ENCODE peak calls at places on chromosomes 6 and 20, in nine cellular contexts. B is substantia nigra; J is NCI-H2081; R is AG20443; Z is B cell; T is activated effector memory CD4-positive, alpha-beta T cell treated with Interleukin-2 at 50 U/mL for 16 hours; W is ascending aorta; D is AG08396; O is activated naive CD8-positive, alpha-beta T cell treated with anti-CD3 and anti-CD28 coated beads for 36 hours. F is an unnamed sample.
A peak's percentile ranks its signal among the peaks of the same experiment; 100 is the strongest.

GRCh38 chr6:26300828-26301227 is 64.2 kb upstream of the BTN3A2 start:
- DNase-seq in Z (no peak), W (no peak), D (no peak), J (no peak), O (peak; percentile 44), B (no peak), T (no peak), R (no peak), F (no peak)

GRCh38 chr20:5153612-5154542 is 27.1 kb downstream of the CDS2 start:
- DNase-seq in O (no peak), W (no peak), B (no peak), T (no peak), J (no peak), R (no peak), Z (no peak), D (no peak), F (no peak)

GRCh38 chr6:130537447-130537846 is 171.6 kb downstream of the TMEM200A start:
- DNase-seq in D (no peak), T (no peak), O (no peak), Z (no peak), W (no peak), R (no peak), J (no peak), B (no peak), F (no peak)

GRCh38 chr6:152048921-152049320 is 241.4 kb downstream of the ESR1 start:
- DNase-seq in D (no peak), T (no peak), B (no peak), J (no peak), W (no peak), R (no peak), Z (no peak), O (no peak), F (no peak)

GRCh38 chr6:46756469-46757205 is 9.9 kb downstream of the ANKRD66 start:
- DNase-seq in D (no peak), J (no peak), O (no peak), W (no peak), T (no peak), B (no peak), R (no peak), Z (no peak), F (no peak)

GRCh38 chr20:1646975-1647431 is 10.6 kb downstream of the SIRPG start:
- DNase-seq in D (no peak), T (no peak), W (no peak), J (no peak), B (no peak), Z (no peak), R (no peak), O (no peak), F (no peak)

GRCh38 chr6:21593927-21594421 is 423 bp downstream of the SOX4 start:
- DNase-seq in D (peak; percentile 52), R (peak; percentile 33), Z (peak; percentile 51), T (no peak), B (no peak), W (no peak), J (no peak), O (peak; percentile 4), F (no peak)

GRCh38 chr20:25030649-25031026 is 27.3 kb downstream of the ACSS1 start:
- DNase-seq in T (no peak), W (no peak), Z (no peak), J (no peak), B (no peak), D (no peak), O (no peak), R (no peak), F (no peak)

GRCh38 chr6:35260642-35261570 is 1.4 kb downstream of the ZNF76 start:
- DNase-seq in B (no peak), J (no peak), D (no peak), R (no peak), Z (no peak), W (no peak), O (no peak), T (no peak), F (no peak)

GRCh38 chr6:48110436-48111142 is 408 bp downstream of the PTCHD4 start:
- DNase-seq in Z (no peak), T (no peak), B (no peak), W (no peak), R (no peak), O (no peak), J (no peak), D (no peak), F (no peak)

GRCh38 chr6:16184129-16184528 is 54.3 kb upstream of the GMPR start:
- DNase-seq in J (no peak), B (no peak), R (peak; percentile 15), O (no peak), Z (peak; percentile 36), W (no peak), T (no peak), D (peak; percentile 40), F (no peak)

GRCh38 chr6:37826188-37826587 is 6.7 kb downstream of the ZFAND3 start:
- DNase-seq in T (no peak), W (no peak), B (no peak), R (peak; percentile 16), J (no peak), O (no peak), Z (no peak), D (no peak), F (no peak)

GRCh38 chr6:105764318-105764717 is 321.8 kb upstream of the PRDM1 start:
- DNase-seq in B (no peak), J (no peak), O (no peak), W (no peak), R (no peak), Z (no peak), D (no peak), T (no peak), F (no peak)

GRCh38 chr6:33827546-33828451 is 24.0 kb upstream of the MLN start:
- DNase-seq in W (no peak), D (no peak), R (no peak), O (no peak), Z (no peak), J (no peak), B (no peak), T (no peak), F (no peak)

GRCh38 chr6:122788663-122789062 is 395 bp upstream of the SMPDL3A start:
- DNase-seq in J (no peak), T (no peak), B (no peak), W (no peak), Z (no peak), O (no peak), R (no peak), D (no peak), F (no peak)

GRCh38 chr6:41780623-41781301 is at the start of gene PRICKLE4:
- DNase-seq in W (no peak), R (peak; percentile 60), O (no peak), J (no peak), T (no peak), B (no peak), Z (peak; percentile 21), D (peak; percentile 54), F (no peak)

GRCh38 chr20:64233725-64234124 is 21.8 kb upstream of the PCMTD2 start:
- DNase-seq in O (no peak), R (no peak), J (no peak), Z (no peak), T (no peak), D (no peak), W (no peak), B (no peak), F (no peak)

GRCh38 chr20:47298624-47299023 is 57.9 kb downstream of the ZMYND8 start:
- DNase-seq in O (no peak), D (no peak), W (no peak), J (no peak), T (no peak), R (no peak), Z (no peak), B (no peak), F (no peak)

GRCh38 chr6:31739639-31740396 is at the start of gene MSH5:
- DNase-seq in W (peak; percentile 96), B (peak; percentile 94), R (peak; percentile 98), Z (peak; percentile 95), J (peak; percentile 98), O (peak; percentile 97), T (peak; percentile 94), D (peak; percentile 98), F (peak; percentile 99)

GRCh38 chr6:52707963-52708680 is 37.2 kb downstream of the TMEM14A start:
- DNase-seq in B (no peak), O (no peak), J (no peak), Z (no peak), D (no peak), W (no peak), R (no peak), T (no peak), F (no peak)

GRCh38 chr6:39430968-39431523 is 108.5 kb upstream of the KCNK16 start:
- DNase-seq in J (no peak), T (no peak), B (peak; percentile 85), O (no peak), R (peak; percentile 69), W (no peak), Z (no peak), D (no peak), F (no peak)

GRCh38 chr6:15484115-15484514 is 178.7 kb downstream of the DTNBP1 start:
- DNase-seq in J (no peak), Z (no peak), D (no peak), W (no peak), R (no peak), O (no peak), T (no peak), B (no peak), F (no peak)

GRCh38 chr20:50848846-50849673 is 54.2 kb downstream of the BCAS4 start:
- DNase-seq in R (peak; percentile 35), B (no peak), D (no peak), O (no peak), J (no peak), W (no peak), Z (peak; percentile 32), T (no peak), F (no peak)

GRCh38 chr6:47476794-47477496 is 644 bp upstream of the CD2AP start:
- DNase-seq in O (no peak), T (no peak), W (no peak), D (no peak), R (no peak), J (no peak), B (no peak), Z (peak; percentile 3), F (no peak)

GRCh38 chr20:35972445-35972844 is 4.1 kb downstream of the CNBD2 start:
- DNase-seq in W (no peak), D (no peak), T (no peak), Z (no peak), B (no peak), R (no peak), O (no peak), J (peak; percentile 33), F (no peak)

GRCh38 chr6:46350714-46351113 is 140.5 kb downstream of the RCAN2 start:
- DNase-seq in W (no peak), R (no peak), O (no peak), T (no peak), B (no peak), D (no peak), J (no peak), Z (no peak), F (no peak)

GRCh38 chr6:119067091-119067490 is 11.4 kb downstream of the FAM184A start:
- DNase-seq in Z (no peak), B (no peak), J (no peak), T (no peak), D (no peak), W (no peak), R (no peak), O (no peak), F (no peak)

GRCh38 chr6:132843316-132844040 is 29.1 kb downstream of the RPS12 start:
- DNase-seq in B (no peak), R (no peak), D (no peak), Z (no peak), W (no peak), T (no peak), O (no peak), J (no peak), F (no peak)

GRCh38 chr6:154485784-154486183 is 24.7 kb downstream of the CNKSR3 start:
- DNase-seq in D (no peak), R (no peak), J (no peak), T (no peak), Z (no peak), B (no peak), O (no peak), W (no peak), F (no peak)

F was measured in iPS DF 19.7.